ENCODE peak calls at places on chromosome 3, in ten cellular contexts. C is lung; Y is heart right ventricle; B is gastrocnemius medialis; W is cardiac muscle cell; O is CD8-positive, alpha-beta T cell; N is mucosa of descending colon; I is bronchial epithelial cell; U is brain microvascular endothelial cell; J is MM.1S. M is an unnamed sample.

GRCh38 chr3:6799264-6799915 is 61.5 kb upstream of the GRM7 start:
- DNase-seq in J (peak; percentile 36), N (no peak), U (no peak), O (no peak), I (peak; percentile 12), W (peak; percentile 73), B (no peak), C (peak; percentile 39), Y (peak; percentile 9), M (no peak)

GRCh38 chr3:170697803-170698350 is 112.0 kb upstream of the SLC7A14 start:
- DNase-seq in Y (no peak), W (no peak), U (peak; percentile 51), N (no peak), C (no peak), I (no peak), B (no peak), J (no peak), O (no peak), M (no peak)

GRCh38 chr3:126487151-126487771 is 11.6 kb upstream of the ZXDC start:
- DNase-seq in I (peak; percentile 58), W (no peak), N (peak; percentile 39), C (no peak), O (no peak), B (no peak), U (no peak), Y (peak; percentile 36), J (peak; percentile 42), M (no peak)

GRCh38 chr3:153783804-153784203 is 337.4 kb upstream of the ARHGEF26 start:
- DNase-seq in W (no peak), U (no peak), Y (no peak), N (no peak), C (no peak), I (no peak), B (no peak), J (no peak), O (no peak), M (no peak)

GRCh38 chr3:8357859-8358258 is 143.8 kb upstream of the LMCD1 start:
- DNase-seq in O (no peak), W (no peak), Y (no peak), B (no peak), C (no peak), N (no peak), U (no peak), I (no peak), J (no peak), M (no peak)

GRCh38 chr3:131036200-131036816 is 9.6 kb downstream of the NEK11 start:
- DNase-seq in I (peak; percentile 55), J (no peak), W (no peak), N (no peak), O (no peak), U (peak; percentile 75), Y (no peak), B (no peak), C (no peak), M (no peak)

GRCh38 chr3:180594631-180595348 is 7.2 kb upstream of the TTC14 start:
- DNase-seq in I (peak; percentile 69), U (no peak), N (no peak), O (no peak), B (no peak), C (no peak), W (no peak), Y (no peak), J (peak; percentile 44), M (no peak)

GRCh38 chr3:8768364-8769087 is 887 bp downstream of the OXTR start:
- DNase-seq in B (no peak), W (no peak), O (no peak), J (no peak), Y (no peak), C (no peak), U (no peak), N (no peak), I (no peak), M (no peak)

GRCh38 chr3:11603628-11604027 is 40.1 kb downstream of the VGLL4 start:
- DNase-seq in I (no peak), C (no peak), J (no peak), U (peak; percentile 97), Y (peak; percentile 61), B (peak; percentile 58), W (no peak), O (no peak), N (no peak), M (peak; percentile 77)

GRCh38 chr3:81645248-81645647 is 116.2 kb downstream of the GBE1 start:
- DNase-seq in C (no peak), I (no peak), Y (no peak), O (no peak), U (no peak), N (no peak), J (no peak), W (peak; percentile 90), B (no peak), M (no peak)

GRCh38 chr3:195401959-195402358 is 40.9 kb downstream of the ACAP2 start:
- DNase-seq in C (no peak), I (peak; percentile 36), O (no peak), U (no peak), B (no peak), N (no peak), J (no peak), W (no peak), Y (no peak), M (no peak)

GRCh38 chr3:40240921-40241320 is 68.6 kb upstream of the EIF1B start:
- DNase-seq in Y (no peak), B (no peak), I (no peak), C (no peak), J (no peak), W (no peak), U (no peak), O (no peak), N (no peak), M (no peak)

GRCh38 chr3:197175503-197175902 is 122.9 kb downstream of the DLG1 start:
- DNase-seq in N (no peak), Y (no peak), I (no peak), W (no peak), C (no peak), U (no peak), J (no peak), B (no peak), O (no peak), M (no peak)

GRCh38 chr3:195204360-195205166 is 66.4 kb downstream of the XXYLT1 start:
- DNase-seq in W (no peak), B (no peak), U (peak; percentile 68), J (no peak), I (no peak), N (no peak), C (no peak), Y (no peak), O (no peak), M (no peak)

GRCh38 chr3:15903776-15904720 is 106.3 kb upstream of the ANKRD28 start:
- DNase-seq in Y (peak; percentile 73), U (no peak), C (no peak), J (no peak), W (no peak), I (peak; percentile 55), N (no peak), O (no peak), B (peak; percentile 96), M (peak; percentile 90)

GRCh38 chr3:42114130-42114529 is 23.0 kb downstream of the TRAK1 start:
- DNase-seq in W (no peak), J (no peak), Y (no peak), O (no peak), B (no peak), U (no peak), C (no peak), N (no peak), I (no peak), M (no peak)

GRCh38 chr3:131903988-131904415 is 130.8 kb downstream of the CPNE4 start:
- DNase-seq in C (no peak), U (peak; percentile 91), B (no peak), O (no peak), J (no peak), W (no peak), Y (no peak), I (peak; percentile 91), N (no peak), M (no peak)

DNA sequence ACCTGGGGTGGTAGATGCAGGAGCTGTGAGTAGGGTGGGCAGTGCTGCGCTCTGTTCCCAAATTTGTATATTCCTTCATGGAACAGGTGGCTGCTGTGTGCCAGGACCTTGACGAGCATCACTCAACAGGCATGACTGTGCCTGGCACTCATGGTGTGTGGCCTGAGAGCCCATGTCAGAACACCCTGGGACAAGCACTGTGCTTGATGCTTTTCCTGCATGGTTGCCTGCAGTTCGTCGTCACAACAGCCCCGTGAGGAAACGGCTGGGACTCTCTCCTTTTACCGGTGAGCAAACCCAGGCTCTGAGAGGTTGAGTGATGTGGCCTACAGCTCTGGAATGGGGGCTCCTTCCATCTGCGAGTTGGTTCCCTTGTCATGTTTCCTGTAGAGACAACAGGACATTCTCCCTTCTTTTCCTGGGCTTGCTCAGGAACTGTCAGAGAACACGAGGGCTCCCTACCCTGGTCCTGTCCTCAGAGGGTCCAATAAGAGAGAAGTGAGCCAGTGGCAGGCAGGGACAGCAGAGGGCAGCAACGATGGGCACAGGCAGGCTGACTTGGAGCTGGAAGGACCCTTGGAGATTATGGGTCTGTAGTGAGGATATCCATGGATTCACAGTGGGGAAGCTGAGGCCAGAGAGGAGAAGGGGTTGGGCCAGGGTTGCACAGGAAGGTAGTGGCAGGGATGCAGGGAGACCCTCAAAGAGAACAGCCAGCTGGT is 37.4 kb downstream of the PRKCD start:
- DNase-seq in N (no peak), C (no peak), I (no peak), Y (no peak), W (peak; percentile 26), J (no peak), B (no peak), O (no peak), U (no peak), M (no peak)
- TF ChIP-seq CTCF in N (no peak), C (no peak), I (no peak), Y (no peak), W (peak; percentile 15), J (no peak), B (no peak), O (no peak), U (peak; percentile 40), M (no peak)

DNA sequence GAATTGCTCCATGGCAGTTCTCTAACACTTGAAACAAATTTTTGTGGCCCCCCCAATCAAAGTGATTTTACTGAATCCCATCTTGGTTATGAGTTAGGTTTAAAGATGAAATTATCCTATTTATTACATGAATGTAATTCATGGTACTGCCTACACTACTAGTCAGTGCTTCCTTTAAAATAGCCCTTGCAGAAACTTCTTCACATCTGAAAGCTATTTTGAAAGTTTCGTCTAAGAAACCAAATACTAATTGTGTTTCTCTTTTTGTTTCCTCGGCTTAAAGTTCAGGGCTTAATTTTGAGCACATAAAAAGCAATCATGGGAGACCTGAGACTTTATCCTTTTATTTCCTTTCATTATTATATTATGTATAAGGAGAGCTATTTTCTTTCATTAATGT is 72.1 kb downstream of the PLOD2 start:
- DNase-seq in Y (no peak), U (no peak), O (no peak), I (no peak), C (no peak), J (peak; percentile 64), N (no peak), W (no peak), B (no peak), M (no peak)
- H3K36me3 ChIP-seq in Y (no peaks in the 10 kb centered on the region), U (peaks cover 11% of the 10 kb centered on the region), O (no peaks in the 10 kb centered on the region), I (peaks cover 1% of the 10 kb centered on the region), C (peaks cover 2% of the 10 kb centered on the region), J (no peaks in the 10 kb centered on the region), N (no peaks in the 10 kb centered on the region), W (peaks cover 36% of the 10 kb centered on the region), B (no peaks in the 10 kb centered on the region), M (no peaks in the 10 kb centered on the region)

GRCh38 chr3:146160964-146161724 is at the start of gene PLOD2:
- DNase-seq in Y (peak; percentile 72), N (peak; percentile 83), B (peak; percentile 37), J (peak; percentile 87), C (peak; percentile 75), W (peak; percentile 95), O (no peak), U (peak; percentile 85), I (peak; percentile 73), M (peak; percentile 83)
- H3K4me3 ChIP-seq in Y (peak within 1 kb of the TSS; percentile 76), N (peak within 1 kb of the TSS; percentile 61), B (peak within 1 kb of the TSS; percentile 83), J (peak within 1 kb of the TSS; percentile 84), C (peak within 1 kb of the TSS; percentile 79), W (peak within 1 kb of the TSS; percentile 79), O (peak within 1 kb of the TSS; percentile 13), U (peak within 1 kb of the TSS; percentile 95), I (peak within 1 kb of the TSS; percentile 70), M (peak within 1 kb of the TSS; percentile 85)

GRCh38 chr3:52798978-52799476 is 4.4 kb downstream of the ITIH3 start:
- DNase-seq in J (no peak), N (no peak), Y (no peak), W (no peak), U (no peak), O (no peak), C (no peak), B (no peak), I (peak; percentile 80), M (no peak)
- TF ChIP-seq CTCF in J (peak; percentile 57), N (peak; percentile 45), Y (peak; percentile 39), W (peak; percentile 39), U (peak; percentile 71), O (peak; percentile 42), C (no peak), B (no peak), I (peak; percentile 78), M (peak; percentile 28)

M was measured in psoas muscle.